ENCODE peak calls at places on chromosomes 6 and 20, in six cellular contexts. V is neuronal stem cell, B is IMR-90, P is H9, D is trophoblast cell, G is mesenchymal stem cell. O is an unnamed sample.

GRCh38 chr6:91094806-91095475 is 508.1 kb upstream of the MAP3K7 start:
- DNase-seq in V (no peak), B (no peak), P (no peak), D (no peak), G (no peak), O (no peak)

GRCh38 chr6:156975414-156975813 is 198.2 kb downstream of the ARID1B start:
- DNase-seq in V (no peak), B (no peak), P (no peak), D (no peak), G (no peak), O (no peak)

GRCh38 chr6:76776876-76777275 is 686.4 kb downstream of the HTR1B start:
- DNase-seq in V (no peak), B (no peak), P (no peak), D (no peak), G (no peak), O (no peak)

GRCh38 chr6:75183099-75183541 is 22.7 kb downstream of the COL12A1 start:
- DNase-seq in V (no peak), B (peak), P (no peak), D (peak), G (peak), O (peak)

GRCh38 chr20:33731693-33732165 is at the start of gene ZNF341:
- DNase-seq in V (peak), B (peak), P (peak), D (peak), G (peak), O (peak)

GRCh38 chr6:88761237-88762031 is 202.0 kb downstream of the RNGTT start:
- DNase-seq in V (no peak), B (no peak), P (no peak), D (no peak), G (no peak), O (peak)

GRCh38 chr6:52514514-52514913 is 62.3 kb downstream of the TRAM2 start:
- DNase-seq in V (no peak), B (peak), P (no peak), D (peak), G (peak), O (peak)

GRCh38 chr6:139765825-139766285 is 391.4 kb upstream of the CITED2 start:
- DNase-seq in V (no peak), B (peak), P (no peak), D (peak), G (peak), O (peak)

GRCh38 chr6:151609146-151609962 is 115.5 kb downstream of the CCDC170 start:
- DNase-seq in V (no peak), B (no peak), P (no peak), D (no peak), G (no peak), O (no peak)

GRCh38 chr6:14775528-14775927 is 470.3 kb upstream of the JARID2 start:
- DNase-seq in V (no peak), B (no peak), P (no peak), D (no peak), G (no peak), O (no peak)

GRCh38 chr20:53463101-53463972 is 130.3 kb downstream of the ZNF217 start:
- DNase-seq in V (no peak), B (no peak), P (no peak), D (no peak), G (no peak), O (no peak)

GRCh38 chr20:5205348-5206210 is 78.8 kb downstream of the CDS2 start:
- DNase-seq in V (peak), B (peak), P (peak), D (peak), G (peak), O (peak)

GRCh38 chr6:121339639-121340226 is 5.5 kb upstream of the TBC1D32 start:
- DNase-seq in V (no peak), B (no peak), P (no peak), D (no peak), G (no peak), O (no peak)

GRCh38 chr6:121335111-121336008 is 1.1 kb upstream of the TBC1D32 start:
- DNase-seq in V (no peak), B (no peak), P (no peak), D (no peak), G (no peak), O (peak)

GRCh38 chr6:121333196-121333595 is 1.1 kb downstream of the TBC1D32 start:
- DNase-seq in V (no peak), B (no peak), P (no peak), D (no peak), G (no peak), O (no peak)

GRCh38 chr6:121334299-121335104 is at the start of gene TBC1D32:
- DNase-seq in V (peak), B (peak), P (peak), D (peak), G (peak), O (peak)
- H2BK5ac ChIP-seq in V (no peak), B (peak), P (no peak), D (no peak), G (peak), O (no peak)

GRCh38 chr6:87151786-87152527 is 3.4 kb upstream of the ZNF292 start:
- DNase-seq in V (peak), B (peak), P (peak), D (peak), G (peak), O (peak)

GRCh38 chr6:87152528-87152950 is 2.8 kb upstream of the ZNF292 start:
- DNase-seq in V (no peak), B (peak), P (no peak), D (no peak), G (no peak), O (no peak)

GRCh38 chr6:87155920-87156600 is 695 bp downstream of the ZNF292 start:
- DNase-seq in V (peak), B (peak), P (peak), D (peak), G (peak), O (peak)

GRCh38 chr6:87155272-87155919 is at the start of gene ZNF292:
- DNase-seq in V (peak), B (peak), P (peak), D (peak), G (peak), O (peak)

GRCh38 chr6:87154641-87155271 is 609 bp upstream of the ZNF292 start:
- DNase-seq in V (no peak), B (peak), P (no peak), D (peak), G (peak), O (peak)
- H2BK120ac ChIP-seq in V (no peak), B (peak), P (no peak), D (peak), G (no peak), O (no peak)

DNA sequence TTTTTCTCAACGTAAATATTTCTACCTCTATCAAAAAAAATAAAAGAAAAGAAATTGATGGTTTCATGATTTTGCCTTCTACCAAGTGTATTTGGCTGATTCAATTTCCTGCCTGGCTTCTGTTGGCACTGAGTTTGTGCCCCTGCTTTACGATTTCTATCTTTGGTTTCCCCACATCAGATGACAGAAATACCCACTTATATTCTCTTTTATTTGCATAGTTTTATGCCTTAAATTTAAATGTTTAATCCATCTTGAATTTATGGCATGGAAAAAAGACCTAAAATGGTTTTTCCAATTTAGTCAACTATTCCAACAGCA is 34.3 kb downstream of the RNF24 start:
- DNase-seq in V (no peak), B (no peak), P (no peak), D (no peak), G (no peak), O (no peak)
- H3K4me2 ChIP-seq in V (no peak), B (peak), P (no peak), D (no peak), G (no peak), O (no peak)

GRCh38 chr6:34200340-34200971 is 36.2 kb upstream of the HMGA1 start:
- DNase-seq in V (no peak), B (no peak), P (peak), D (no peak), G (no peak), O (peak)
- H2BK5ac ChIP-seq in V (no peak), B (no peak), P (no peak), D (no peak), G (no peak), O (no peak)

O was measured in mesendoderm.